ENCODE peak calls at places on chromosomes 3 and 15, in seven cellular contexts. D is uterus, S is tibial nerve, I is heart left ventricle, M is stomach, P is breast epithelium, R is esophagus muscularis mucosa. K is an unnamed sample. For H3K36me3, the result is how much of the 10 kb centered on the place peaks cover.

GRCh38 chr3:105539897-105540296 is 173.2 kb downstream of the ALCAM start:
- DNase-seq in D (no peak), S (no peak), I (no peak), M (no peak), P (no peak), R (no peak), K (no peak)

GRCh38 chr3:66797916-66798560 is 200.1 kb upstream of the KBTBD8 start:
- DNase-seq in D (peak), S (peak), I (no peak), M (peak), P (no peak), R (no peak), K (no peak)

GRCh38 chr3:1350885-1351284 is 258.1 kb downstream of the CNTN6 start:
- DNase-seq in D (no peak), S (no peak), I (no peak), M (no peak), P (no peak), R (no peak), K (no peak)

GRCh38 chr15:50390549-50391264 is 33.5 kb upstream of the USP8 start:
- DNase-seq in D (no peak), S (no peak), I (no peak), M (no peak), P (no peak), R (no peak), K (no peak)

GRCh38 chr15:80183886-80184285 is 31.1 kb downstream of the FAH start:
- DNase-seq in D (no peak), S (no peak), I (no peak), M (no peak), P (no peak), R (no peak), K (no peak)

GRCh38 chr15:71444866-71445590 is 329.8 kb downstream of the THSD4 start:
- DNase-seq in D (no peak), S (no peak), I (no peak), M (no peak), P (no peak), R (no peak), K (no peak)

GRCh38 chr15:58761010-58761388 is 10.1 kb upstream of the MINDY2 start:
- DNase-seq in D (no peak), S (no peak), I (no peak), M (no peak), P (no peak), R (no peak), K (no peak)

GRCh38 chr3:195075941-195076875 is 194.8 kb downstream of the XXYLT1 start:
- DNase-seq in D (no peak), S (no peak), I (peak), M (no peak), P (no peak), R (no peak), K (peak)

GRCh38 chr3:71317140-71317539 is 266.4 kb downstream of the FOXP1 start:
- DNase-seq in D (no peak), S (no peak), I (no peak), M (no peak), P (no peak), R (no peak), K (no peak)

GRCh38 chr3:52633786-52634185 is 51.9 kb downstream of the PBRM1 start:
- DNase-seq in D (no peak), S (no peak), I (no peak), M (no peak), P (no peak), R (no peak), K (no peak)

GRCh38 chr3:71258116-71258515 is 325.4 kb downstream of the FOXP1 start:
- DNase-seq in D (no peak), S (no peak), I (no peak), M (no peak), P (no peak), R (no peak), K (no peak)

GRCh38 chr3:148233403-148233802 is 464.3 kb upstream of the AGTR1 start:
- DNase-seq in D (no peak), S (no peak), I (no peak), M (no peak), P (no peak), R (no peak), K (no peak)

GRCh38 chr3:177329854-177330253 is 132.6 kb upstream of the TBL1XR1 start:
- DNase-seq in D (no peak), S (no peak), I (no peak), M (peak), P (no peak), R (no peak), K (no peak)

GRCh38 chr3:48708481-48708889 is 8.5 kb downstream of the IP6K2 start:
- DNase-seq in D (no peak), S (no peak), I (no peak), M (no peak), P (no peak), R (no peak), K (no peak)

GRCh38 chr15:93943607-93944006 is 287.8 kb upstream of the MCTP2 start:
- DNase-seq in D (no peak), S (no peak), I (no peak), M (no peak), P (no peak), R (no peak), K (no peak)

GRCh38 chr3:41199866-41200668 is 762 bp downstream of the CTNNB1 start:
- DNase-seq in D (no peak), S (peak), I (no peak), M (no peak), P (peak), R (no peak), K (no peak)

GRCh38 chr3:127044996-127045395 is 62.1 kb downstream of the PLXNA1 start:
- DNase-seq in D (no peak), S (no peak), I (peak), M (peak), P (no peak), R (no peak), K (peak)

GRCh38 chr3:167898091-167898490 is 162.6 kb downstream of the SERPINI1 start:
- DNase-seq in D (no peak), S (no peak), I (no peak), M (no peak), P (no peak), R (no peak), K (no peak)

GRCh38 chr15:99059010-99059981 is 45.6 kb upstream of the SYNM start:
- DNase-seq in D (peak), S (peak), I (peak), M (peak), P (peak), R (peak), K (peak)

GRCh38 chr3:100900671-100901070 is 92.5 kb downstream of the ABI3BP start:
- DNase-seq in D (no peak), S (no peak), I (no peak), M (no peak), P (no peak), R (no peak), K (no peak)

GRCh38 chr3:106485802-106486201 is 617.0 kb upstream of the CBLB start:
- DNase-seq in D (no peak), S (no peak), I (no peak), M (no peak), P (no peak), R (no peak), K (no peak)

GRCh38 chr15:97077930-97078329 is 747.4 kb downstream of the NR2F2 start:
- DNase-seq in D (no peak), S (no peak), I (no peak), M (no peak), P (no peak), R (no peak), K (no peak)

GRCh38 chr3:15267502-15267901 is 61.5 kb downstream of the CAPN7 start:
- DNase-seq in D (no peak), S (no peak), I (no peak), M (no peak), P (no peak), R (peak), K (no peak)

GRCh38 chr15:80557441-80558234 is 137.5 kb upstream of the ABHD17C start:
- DNase-seq in D (no peak), S (no peak), I (no peak), M (no peak), P (no peak), R (peak), K (no peak)

GRCh38 chr15:64429448-64429847 is 30.9 kb upstream of the ZNF609 start:
- DNase-seq in D (no peak), S (no peak), I (no peak), M (no peak), P (no peak), R (no peak), K (no peak)

GRCh38 chr3:94862703-94863102 is 799.8 kb downstream of the NSUN3 start:
- DNase-seq in D (no peak), S (no peak), I (no peak), M (no peak), P (no peak), R (no peak), K (no peak)

GRCh38 chr15:52784799-52785671 is 5.1 kb downstream of the ONECUT1 start:
- DNase-seq in D (no peak), S (no peak), I (no peak), M (no peak), P (no peak), R (no peak), K (no peak)

GRCh38 chr3:43017038-43017437 is 37.9 kb downstream of the GASK1A start:
- DNase-seq in D (no peak), S (no peak), I (no peak), M (no peak), P (no peak), R (no peak), K (no peak)

GRCh38 chr3:140246578-140246977 is 311.6 kb downstream of the CLSTN2 start:
- DNase-seq in D (no peak), S (no peak), I (no peak), M (no peak), P (no peak), R (no peak), K (no peak)

GRCh38 chr15:65285291-65286068 is 1.2 kb downstream of the PARP16 start:
- DNase-seq in D (no peak), S (no peak), I (no peak), M (no peak), P (no peak), R (no peak), K (no peak)

GRCh38 chr15:63493451-63493850 is 10.9 kb upstream of the USP3 start:
- DNase-seq in D (no peak), S (no peak), I (no peak), M (no peak), P (no peak), R (no peak), K (no peak)

GRCh38 chr3:16383864-16384263 is 118.9 kb downstream of the OXNAD1 start:
- DNase-seq in D (no peak), S (no peak), I (no peak), M (no peak), P (no peak), R (no peak), K (no peak)
- H3K36me3 ChIP-seq in D (under half), S (under half), I (under half), M (under half), P (under half), R (under half), K (under half)

GRCh38 chr15:95085056-95085455 is 853.7 kb downstream of the MCTP2 start:
- DNase-seq in D (no peak), S (no peak), I (no peak), M (no peak), P (no peak), R (no peak), K (no peak)
- TF ChIP-seq POLR2A in D (no peak), S (no peak), I (no peak), M (no peak), P (no peak), R (no peak), K (no peak)

GRCh38 chr3:112003321-112004080 is 4.8 kb downstream of the TAGLN3 start:
- DNase-seq in D (no peak), S (no peak), I (no peak), M (no peak), P (no peak), R (peak), K (no peak)
- H3K36me3 ChIP-seq in D (under half), S (under half), I (under half), M (under half), P (under half), R (under half), K (under half)

DNA sequence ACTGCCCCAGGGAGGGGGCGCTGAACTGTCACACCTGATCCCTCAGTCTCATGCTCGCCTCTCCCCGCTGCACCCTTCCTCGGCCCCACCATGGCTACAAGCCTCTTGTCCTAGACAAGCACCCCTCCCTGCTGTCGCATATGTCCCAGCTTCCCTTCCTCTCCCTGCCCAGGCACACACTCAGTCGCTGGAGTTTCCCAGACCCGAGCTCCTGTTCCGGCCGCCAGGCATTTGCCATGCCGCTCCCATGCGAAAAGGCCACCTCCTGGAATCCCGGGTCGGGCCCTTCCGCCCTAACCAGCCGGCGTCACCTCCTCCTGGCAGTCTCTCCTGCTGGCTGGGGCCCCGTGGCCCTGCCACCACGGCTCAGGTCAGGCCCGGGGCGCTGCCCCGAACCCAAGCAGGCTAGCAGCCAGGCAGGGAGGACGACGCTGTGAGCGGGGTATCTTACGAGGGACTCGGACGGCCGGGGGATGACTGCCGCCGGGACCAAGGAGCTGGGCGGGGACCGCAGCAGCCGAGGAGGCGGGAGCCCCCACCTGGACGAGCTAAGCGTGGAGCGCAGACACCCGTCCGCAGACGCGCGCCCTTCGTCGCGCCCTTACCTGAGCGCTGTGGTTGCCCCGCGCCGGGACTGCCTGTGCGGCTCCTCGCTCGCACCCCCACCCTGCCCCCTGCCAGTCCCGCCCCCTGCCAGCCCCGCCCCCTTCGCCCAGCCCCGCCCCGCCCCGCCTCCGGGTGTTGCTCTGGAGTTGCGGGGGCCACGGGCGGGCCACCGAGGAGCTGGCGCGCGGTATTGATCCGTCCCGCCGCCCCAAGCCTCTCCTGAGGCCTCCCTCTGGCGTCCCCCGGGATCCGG is at the start of gene ALS2CL:
- DNase-seq in D (peak), S (no peak), I (peak), M (peak), P (peak), R (no peak), K (peak)
- TF ChIP-seq POLR2A in D (no peak), S (no peak), I (peak), M (no peak), P (no peak), R (no peak), K (no peak)

DNA sequence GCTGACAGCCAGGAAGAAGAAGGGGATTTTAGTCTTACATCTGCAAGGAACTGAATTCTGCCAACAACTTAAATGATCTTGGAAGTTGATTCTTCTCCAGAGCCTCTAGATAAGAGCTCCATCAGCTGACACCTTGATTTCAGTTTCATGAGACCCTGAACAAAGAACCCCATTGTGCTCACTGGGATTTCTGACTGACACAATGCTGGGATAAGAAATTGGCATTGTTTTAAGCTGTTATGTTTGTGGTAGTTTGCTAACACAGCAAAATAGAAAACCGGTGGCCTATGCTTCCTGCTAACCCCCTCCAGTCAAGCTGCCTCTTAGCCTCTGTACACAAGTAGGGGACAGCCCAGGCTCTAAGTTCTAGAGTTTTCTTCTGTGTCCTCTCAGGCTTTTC is 36.2 kb downstream of the MASP1 start:
- DNase-seq in D (no peak), S (no peak), I (no peak), M (no peak), P (no peak), R (no peak), K (no peak)
- H3K36me3 ChIP-seq in D (under half), S (under half), I (half or more), M (under half), P (under half), R (half or more), K (under half)

GRCh38 chr3:38253704-38254103 is 11.9 kb upstream of the SLC22A13 start:
- DNase-seq in D (no peak), S (no peak), I (no peak), M (no peak), P (no peak), R (no peak), K (no peak)

GRCh38 chr3:38257583-38257982 is 8.0 kb upstream of the SLC22A13 start:
- DNase-seq in D (no peak), S (no peak), I (no peak), M (no peak), P (no peak), R (no peak), K (no peak)

GRCh38 chr3:38251197-38251596 is 14.4 kb upstream of the SLC22A13 start:
- DNase-seq in D (no peak), S (no peak), I (no peak), M (no peak), P (no peak), R (no peak), K (no peak)

GRCh38 chr3:38254872-38255271 is 10.7 kb upstream of the SLC22A13 start:
- DNase-seq in D (no peak), S (no peak), I (no peak), M (no peak), P (no peak), R (no peak), K (no peak)

DNA sequence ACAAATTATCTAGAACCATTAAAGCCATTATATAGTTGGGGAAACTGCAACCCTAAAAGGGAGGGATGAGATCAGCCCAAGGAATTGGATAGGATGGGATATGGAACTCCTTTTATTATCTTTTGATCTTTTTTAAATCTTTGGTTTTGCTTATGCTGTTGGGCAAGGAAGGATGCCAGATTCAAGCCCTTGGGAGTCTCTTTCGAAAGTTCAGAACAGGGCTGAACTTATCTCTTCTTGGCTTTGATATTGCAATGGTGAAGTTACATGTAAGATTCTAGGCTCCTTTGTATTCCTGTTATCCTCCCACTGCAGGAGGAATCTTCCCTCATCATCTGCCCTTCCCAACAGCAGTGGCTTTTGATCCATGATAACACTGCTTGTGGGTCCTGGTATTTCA is 10.0 kb upstream of the SLC22A13 start:
- DNase-seq in D (no peak), S (peak), I (no peak), M (no peak), P (no peak), R (no peak), K (no peak)
- TF ChIP-seq POLR2A in D (no peak), S (no peak), I (no peak), M (no peak), P (no peak), R (no peak), K (no peak)

GRCh38 chr15:39987831-39988230 is 51.1 kb downstream of the SRP14 start:
- DNase-seq in D (no peak), S (no peak), I (no peak), M (no peak), P (no peak), R (no peak), K (no peak)
- H3K36me3 ChIP-seq in D (under half), S (under half), I (half or more), M (under half), P (under half), R (half or more), K (half or more)

GRCh38 chr15:91022075-91022831 is at the start of gene VPS33B:
- DNase-seq in D (peak), S (peak), I (peak), M (peak), P (peak), R (peak), K (peak)
- TF ChIP-seq POLR2A in D (no peak), S (peak), I (peak), M (no peak), P (no peak), R (no peak), K (no peak)

K was measured in spleen.